ENCODE peak calls at places on chromosomes 11 and 22, in five cellular contexts. One of them, this sample, is unnamed.

GRCh38 chr22:37546436-37547248 is 13.6 kb upstream of the CDC42EP1 start:
- DNase-seq in esophagus squamous epithelium: no peak
- DNase-seq in cardiac muscle cell: peak; percentile 97
- DNase-seq in H9: peak; percentile 85
- DNase-seq in left ventricle myocardium inferior: peak; percentile 78
- DNase-seq in this sample: peak; percentile 23

GRCh38 chr11:9148035-9148434 is 56.6 kb upstream of the SCUBE2 start:
- DNase-seq in esophagus squamous epithelium: no peak
- DNase-seq in cardiac muscle cell: no peak
- DNase-seq in H9: no peak
- DNase-seq in left ventricle myocardium inferior: no peak
- DNase-seq in this sample: no peak

GRCh38 chr11:81059356-81059755 is 1618.5 kb upstream of the TENM4 start:
- DNase-seq in esophagus squamous epithelium: no peak
- DNase-seq in cardiac muscle cell: no peak
- DNase-seq in H9: no peak
- DNase-seq in left ventricle myocardium inferior: no peak
- DNase-seq in this sample: no peak

GRCh38 chr11:67310246-67311050 is 7.1 kb downstream of the SSH3 start:
- DNase-seq in esophagus squamous epithelium: no peak
- DNase-seq in cardiac muscle cell: no peak
- DNase-seq in H9: no peak
- DNase-seq in left ventricle myocardium inferior: no peak
- DNase-seq in this sample: peak; percentile 52

GRCh38 chr11:78202733-78203167 is 14.0 kb downstream of the USP35 start:
- DNase-seq in esophagus squamous epithelium: no peak
- DNase-seq in cardiac muscle cell: no peak
- DNase-seq in H9: no peak
- DNase-seq in left ventricle myocardium inferior: no peak
- DNase-seq in this sample: no peak

GRCh38 chr11:120306519-120307242 is 18.4 kb upstream of the TLCD5 start:
- DNase-seq in esophagus squamous epithelium: no peak
- DNase-seq in cardiac muscle cell: peak; percentile 85
- DNase-seq in H9: peak; percentile 89
- DNase-seq in left ventricle myocardium inferior: no peak
- DNase-seq in this sample: no peak

GRCh38 chr11:117925198-117925925 is 3.8 kb downstream of the TMPRSS13 start:
- DNase-seq in esophagus squamous epithelium: no peak
- DNase-seq in cardiac muscle cell: no peak
- DNase-seq in H9: no peak
- DNase-seq in left ventricle myocardium inferior: no peak
- DNase-seq in this sample: no peak

GRCh38 chr11:128841461-128842072 is 25.5 kb downstream of the KCNJ1 start:
- DNase-seq in esophagus squamous epithelium: no peak
- DNase-seq in cardiac muscle cell: no peak
- DNase-seq in H9: no peak
- DNase-seq in left ventricle myocardium inferior: no peak
- DNase-seq in this sample: no peak

GRCh38 chr22:39845522-39845921 is 48.0 kb downstream of the ENTHD1 start:
- DNase-seq in esophagus squamous epithelium: no peak
- DNase-seq in cardiac muscle cell: no peak
- DNase-seq in H9: no peak
- DNase-seq in left ventricle myocardium inferior: no peak
- DNase-seq in this sample: no peak

GRCh38 chr11:118618115-118618990 is 10.9 kb downstream of the PHLDB1 start:
- DNase-seq in esophagus squamous epithelium: no peak
- DNase-seq in cardiac muscle cell: peak; percentile 94
- DNase-seq in H9: no peak
- DNase-seq in left ventricle myocardium inferior: peak; percentile 79
- DNase-seq in this sample: peak; percentile 89

GRCh38 chr22:21450320-21450831 is 16.8 kb upstream of the TMEM191C start:
- DNase-seq in esophagus squamous epithelium: no peak
- DNase-seq in cardiac muscle cell: no peak
- DNase-seq in H9: peak; percentile 30
- DNase-seq in left ventricle myocardium inferior: no peak
- DNase-seq in this sample: no peak

GRCh38 chr22:29335656-29336055 is 20.2 kb upstream of the RASL10A start:
- DNase-seq in esophagus squamous epithelium: no peak
- DNase-seq in cardiac muscle cell: no peak
- DNase-seq in H9: no peak
- DNase-seq in left ventricle myocardium inferior: no peak
- DNase-seq in this sample: no peak

GRCh38 chr11:114073506-114074381 is 14.2 kb downstream of the ZBTB16 start:
- DNase-seq in esophagus squamous epithelium: no peak
- DNase-seq in cardiac muscle cell: no peak
- DNase-seq in H9: no peak
- DNase-seq in left ventricle myocardium inferior: no peak
- DNase-seq in this sample: no peak

GRCh38 chr22:35023692-35024363 is 42.1 kb upstream of the ISX start:
- DNase-seq in esophagus squamous epithelium: no peak
- DNase-seq in cardiac muscle cell: peak; percentile 55
- DNase-seq in H9: peak; percentile 86
- DNase-seq in left ventricle myocardium inferior: peak; percentile 57
- DNase-seq in this sample: no peak

GRCh38 chr11:104163100-104164027 is 583 bp downstream of the PDGFD start:
- DNase-seq in esophagus squamous epithelium: no peak
- DNase-seq in cardiac muscle cell: peak; percentile 52
- DNase-seq in H9: peak; percentile 66
- DNase-seq in left ventricle myocardium inferior: peak; percentile 41
- DNase-seq in this sample: peak; percentile 64

GRCh38 chr11:119728226-119728626 is 774 bp downstream of the NECTIN1 start:
- DNase-seq in esophagus squamous epithelium: no peak
- DNase-seq in cardiac muscle cell: no peak
- DNase-seq in H9: no peak
- DNase-seq in left ventricle myocardium inferior: no peak
- DNase-seq in this sample: no peak

GRCh38 chr22:44924098-44924497 is 85.7 kb downstream of the PHF21B start:
- DNase-seq in esophagus squamous epithelium: no peak
- DNase-seq in cardiac muscle cell: no peak
- DNase-seq in H9: no peak
- DNase-seq in left ventricle myocardium inferior: no peak
- DNase-seq in this sample: no peak

GRCh38 chr22:23063539-23064380 is 6.6 kb upstream of the GNAZ start:
- DNase-seq in esophagus squamous epithelium: no peak
- DNase-seq in cardiac muscle cell: no peak
- DNase-seq in H9: peak; percentile 20
- DNase-seq in left ventricle myocardium inferior: no peak
- DNase-seq in this sample: no peak

GRCh38 chr22:48589901-48590300 is 1237.8 kb downstream of the BRD1 start:
- DNase-seq in esophagus squamous epithelium: no peak
- DNase-seq in cardiac muscle cell: no peak
- DNase-seq in H9: no peak
- DNase-seq in left ventricle myocardium inferior: no peak
- DNase-seq in this sample: no peak

GRCh38 chr11:96054870-96055705 is 131.2 kb upstream of the MTMR2 start:
- DNase-seq in esophagus squamous epithelium: no peak
- DNase-seq in cardiac muscle cell: peak; percentile 70
- DNase-seq in H9: no peak
- DNase-seq in left ventricle myocardium inferior: no peak
- DNase-seq in this sample: no peak

GRCh38 chr11:74010306-74010981 is 1.6 kb upstream of the UCP3 start:
- DNase-seq in esophagus squamous epithelium: no peak
- DNase-seq in cardiac muscle cell: no peak
- DNase-seq in H9: no peak
- DNase-seq in left ventricle myocardium inferior: no peak
- DNase-seq in this sample: no peak

GRCh38 chr11:1881442-1882264 is 10.0 kb downstream of the PRR33 start:
- DNase-seq in esophagus squamous epithelium: no peak
- DNase-seq in cardiac muscle cell: no peak
- DNase-seq in H9: peak; percentile 24
- DNase-seq in left ventricle myocardium inferior: peak; percentile 79
- DNase-seq in this sample: no peak

GRCh38 chr11:128421577-128421976 is 165.8 kb downstream of the ETS1 start:
- DNase-seq in esophagus squamous epithelium: no peak
- DNase-seq in cardiac muscle cell: peak; percentile 77
- DNase-seq in H9: no peak
- DNase-seq in left ventricle myocardium inferior: no peak
- DNase-seq in this sample: no peak

GRCh38 chr11:65429724-65430405 is 7.3 kb downstream of the NEAT1 start:
- DNase-seq in esophagus squamous epithelium: no peak
- DNase-seq in cardiac muscle cell: peak; percentile 91
- DNase-seq in H9: no peak
- DNase-seq in left ventricle myocardium inferior: peak; percentile 72
- DNase-seq in this sample: no peak

GRCh38 chr11:117437041-117437790 is 109.6 kb downstream of the CEP164 start:
- DNase-seq in esophagus squamous epithelium: no peak
- DNase-seq in cardiac muscle cell: no peak
- DNase-seq in H9: no peak
- DNase-seq in left ventricle myocardium inferior: no peak
- DNase-seq in this sample: no peak

GRCh38 chr11:17604913-17605230 is 57.8 kb downstream of the OTOG start:
- DNase-seq in esophagus squamous epithelium: no peak
- DNase-seq in cardiac muscle cell: no peak
- DNase-seq in H9: no peak
- DNase-seq in left ventricle myocardium inferior: no peak
- DNase-seq in this sample: no peak

GRCh38 chr22:45448431-45448830 is 34.9 kb downstream of the RIBC2 start:
- DNase-seq in esophagus squamous epithelium: no peak
- DNase-seq in cardiac muscle cell: peak; percentile 79
- DNase-seq in H9: no peak
- DNase-seq in left ventricle myocardium inferior: peak; percentile 86
- DNase-seq in this sample: peak; percentile 78

GRCh38 chr22:38299758-38300157 is 17.5 kb downstream of the CSNK1E start:
- DNase-seq in esophagus squamous epithelium: no peak
- DNase-seq in cardiac muscle cell: no peak
- DNase-seq in H9: no peak
- DNase-seq in left ventricle myocardium inferior: peak; percentile 46
- DNase-seq in this sample: no peak

DNA sequence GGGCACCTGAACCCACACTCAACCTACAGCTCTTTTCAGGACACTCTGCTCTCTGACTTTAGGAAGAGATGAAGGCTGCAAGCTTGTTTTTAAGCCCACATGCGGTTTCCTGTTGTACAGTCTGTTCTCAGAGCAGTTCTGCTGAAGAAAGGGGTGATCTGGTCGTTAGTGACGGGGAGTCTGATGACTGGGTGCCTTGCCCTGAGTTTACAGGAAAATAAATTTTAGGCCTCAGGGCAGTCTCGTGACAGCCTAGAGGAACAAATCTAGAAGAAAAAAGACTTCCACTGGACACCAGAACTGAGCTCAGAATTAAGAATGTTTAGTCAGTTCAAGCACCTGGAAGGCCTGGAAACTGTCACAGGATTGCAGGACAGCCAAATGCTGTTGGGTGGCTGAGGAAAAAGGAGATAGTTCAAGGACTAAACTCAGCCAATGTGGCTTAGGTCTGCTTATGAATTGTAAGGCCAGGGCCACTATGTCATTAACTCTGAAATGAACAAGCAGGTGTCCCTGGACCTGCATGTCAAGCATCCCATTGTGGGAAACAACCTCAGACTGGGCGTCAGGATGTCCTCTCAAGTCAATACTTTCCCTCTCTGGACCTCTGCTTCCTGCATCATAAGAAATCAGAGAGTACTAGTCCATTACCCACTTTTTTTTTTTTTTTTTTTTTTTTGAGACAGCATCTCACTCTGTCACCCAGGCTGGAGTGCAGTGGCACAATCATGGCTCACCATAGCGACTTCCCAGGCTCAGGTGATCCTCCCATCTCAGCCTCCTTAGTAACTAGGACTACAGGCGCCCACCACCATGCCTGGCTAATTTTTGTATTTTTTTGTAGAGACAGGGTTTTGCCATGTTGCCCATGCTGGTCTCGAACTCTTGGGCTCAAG is 5.7 kb downstream of the PIK3IP1 start:
- DNase-seq in esophagus squamous epithelium: peak; percentile 24
- DNase-seq in cardiac muscle cell: no peak
- DNase-seq in H9: no peak
- DNase-seq in left ventricle myocardium inferior: no peak
- DNase-seq in this sample: peak; percentile 79
- H3K27ac ChIP-seq in esophagus squamous epithelium: peak overlapping the region; percentile 97
- H3K27ac ChIP-seq in cardiac muscle cell: peak overlapping the region; percentile 46
- H3K27ac ChIP-seq in H9: no peak overlapping the region
- H3K27ac ChIP-seq in left ventricle myocardium inferior: peak overlapping the region; percentile 98
- H3K27ac ChIP-seq in this sample: peak overlapping the region; percentile 99

GRCh38 chr22:49701380-49702067 is 126.1 kb downstream of the BRD1 start:
- DNase-seq in esophagus squamous epithelium: no peak
- DNase-seq in cardiac muscle cell: no peak
- DNase-seq in H9: no peak
- DNase-seq in left ventricle myocardium inferior: no peak
- DNase-seq in this sample: peak; percentile 12

GRCh38 chr22:49703990-49704344 is 123.7 kb downstream of the BRD1 start:
- DNase-seq in esophagus squamous epithelium: no peak
- DNase-seq in cardiac muscle cell: no peak
- DNase-seq in H9: no peak
- DNase-seq in left ventricle myocardium inferior: no peak
- DNase-seq in this sample: no peak

GRCh38 chr22:49699928-49700498 is 127.7 kb downstream of the BRD1 start:
- DNase-seq in esophagus squamous epithelium: no peak
- DNase-seq in cardiac muscle cell: no peak
- DNase-seq in H9: no peak
- DNase-seq in left ventricle myocardium inferior: no peak
- DNase-seq in this sample: peak; percentile 54

GRCh38 chr22:49703391-49703926 is 124.2 kb downstream of the BRD1 start:
- DNase-seq in esophagus squamous epithelium: no peak
- DNase-seq in cardiac muscle cell: no peak
- DNase-seq in H9: no peak
- DNase-seq in left ventricle myocardium inferior: no peak
- DNase-seq in this sample: no peak

GRCh38 chr22:49702068-49702397 is 125.6 kb downstream of the BRD1 start:
- DNase-seq in esophagus squamous epithelium: no peak
- DNase-seq in cardiac muscle cell: no peak
- DNase-seq in H9: no peak
- DNase-seq in left ventricle myocardium inferior: no peak
- DNase-seq in this sample: peak; percentile 8
- TF ChIP-seq CTCF in esophagus squamous epithelium: no peak
- TF ChIP-seq CTCF in cardiac muscle cell: no peak
- TF ChIP-seq CTCF in H9: no peak
- TF ChIP-seq CTCF in left ventricle myocardium inferior: no peak
- TF ChIP-seq CTCF in this sample: no peak

GRCh38 chr11:109859325-109859724 is 233.9 kb upstream of the ZC3H12C start:
- DNase-seq in esophagus squamous epithelium: no peak
- DNase-seq in cardiac muscle cell: peak; percentile 29
- DNase-seq in H9: no peak
- DNase-seq in left ventricle myocardium inferior: no peak
- DNase-seq in this sample: no peak
- H3K27ac ChIP-seq in esophagus squamous epithelium: no peak overlapping the region
- H3K27ac ChIP-seq in cardiac muscle cell: no peak overlapping the region
- H3K27ac ChIP-seq in H9: no peak overlapping the region
- H3K27ac ChIP-seq in left ventricle myocardium inferior: no peak overlapping the region
- H3K27ac ChIP-seq in this sample: no peak overlapping the region

DNA sequence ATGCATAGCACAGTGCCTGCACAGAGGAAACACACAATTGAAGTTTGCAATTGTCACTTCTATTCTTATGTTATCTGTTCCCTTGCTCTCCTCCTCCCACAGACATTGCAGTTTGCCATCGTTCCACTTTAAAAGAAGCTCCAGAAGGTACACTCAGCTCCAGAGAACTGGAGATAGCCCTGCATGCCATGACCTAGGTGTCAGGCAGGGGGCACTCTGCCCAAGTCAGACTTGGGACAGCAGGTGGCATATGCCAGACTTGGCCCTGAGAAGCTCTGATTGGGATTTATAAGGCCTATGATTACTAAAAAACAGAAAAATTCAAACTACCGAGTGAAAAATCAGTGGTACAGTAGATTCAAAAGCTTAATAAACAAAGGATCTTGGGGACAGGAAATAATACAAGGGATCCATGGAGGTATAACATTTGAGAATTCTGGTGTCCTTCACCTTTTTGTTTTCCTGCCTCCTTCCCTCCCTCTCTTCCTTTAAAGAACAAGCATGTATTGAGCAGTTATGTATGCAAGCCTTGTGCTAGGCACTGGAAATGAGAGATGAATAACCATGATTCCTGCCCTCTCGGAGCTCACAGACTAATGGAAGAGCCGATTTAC is 40.0 kb downstream of the TENM4 start:
- DNase-seq in esophagus squamous epithelium: no peak
- DNase-seq in cardiac muscle cell: peak; percentile 44
- DNase-seq in H9: peak; percentile 68
- DNase-seq in left ventricle myocardium inferior: peak; percentile 36
- DNase-seq in this sample: no peak
- TF ChIP-seq CTCF in esophagus squamous epithelium: peak; percentile 85
- TF ChIP-seq CTCF in cardiac muscle cell: peak; percentile 77
- TF ChIP-seq CTCF in H9: peak; percentile 93
- TF ChIP-seq CTCF in left ventricle myocardium inferior: peak; percentile 74
- TF ChIP-seq CTCF in this sample: peak; percentile 74